ENCODE peak calls at places on chromosomes 5 and 9, in four cellular contexts. K is Right ventricle myocardium superior, I is SK-N-SH treated with all-trans-retinoic acid at 6 μM for 48 hours, O is Panc1. M is an unnamed sample.

GRCh38 chr5:35026941-35027340 is 20.8 kb downstream of the AGXT2 start:
- ATAC-seq in K (no peak), I (no peak), O (no peak), M (no peak)

GRCh38 chr9:133677126-133678010 is 41.2 kb downstream of the DBH start:
- ATAC-seq in K (no peak), I (no peak), O (no peak), M (no peak)

GRCh38 chr9:92476962-92477361 is 5.3 kb downstream of the ASPN start:
- ATAC-seq in K (no peak), I (no peak), O (no peak), M (no peak)

GRCh38 chr9:112028242-112029221 is 131.9 kb downstream of the UGCG start:
- ATAC-seq in K (no peak), I (no peak), O (peak; percentile 33), M (no peak)

GRCh38 chr9:70053864-70054263 is 10.2 kb downstream of the MAMDC2 start:
- ATAC-seq in K (no peak), I (peak; percentile 31), O (no peak), M (no peak)

GRCh38 chr5:177366528-177367322 is 9.0 kb downstream of the RGS14 start:
- ATAC-seq in K (peak; percentile 88), I (peak; percentile 92), O (peak; percentile 87), M (peak; percentile 92)

GRCh38 chr5:74772359-74772758 is 5.3 kb downstream of the NSA2 start:
- ATAC-seq in K (no peak), I (no peak), O (no peak), M (no peak)

GRCh38 chr9:79900754-79901153 is 329.0 kb downstream of the TLE4 start:
- ATAC-seq in K (no peak), I (no peak), O (no peak), M (no peak)

GRCh38 chr5:107916731-107917725 is 246.3 kb upstream of the EFNA5 start:
- ATAC-seq in K (no peak), I (no peak), O (no peak), M (no peak)

GRCh38 chr5:154783774-154784460 is 28.7 kb downstream of the LARP1 start:
- ATAC-seq in K (peak; percentile 67), I (no peak), O (peak; percentile 7), M (peak; percentile 44)

GRCh38 chr5:139468421-139468931 is 2.3 kb upstream of the SMIM33 start:
- ATAC-seq in K (no peak), I (peak; percentile 46), O (peak; percentile 68), M (no peak)

GRCh38 chr9:105912157-105912867 is 218.0 kb downstream of the TMEM38B start:
- ATAC-seq in K (no peak), I (no peak), O (peak; percentile 33), M (no peak)

GRCh38 chr5:113181853-113182490 is 205.4 kb downstream of the DCP2 start:
- ATAC-seq in K (no peak), I (no peak), O (no peak), M (no peak)

GRCh38 chr9:131578778-131579504 is 33.6 kb downstream of the PRRT1B start:
- ATAC-seq in K (peak; percentile 32), I (no peak), O (no peak), M (no peak)

GRCh38 chr5:6780802-6781391 is 67.7 kb downstream of the TENT4A start:
- ATAC-seq in K (no peak), I (peak; percentile 65), O (peak; percentile 72), M (no peak)

GRCh38 chr5:111252799-111253564 is 28.8 kb downstream of the CAMK4 start:
- ATAC-seq in K (no peak), I (no peak), O (no peak), M (no peak)

GRCh38 chr5:143342607-143343006 is 60.9 kb downstream of the NR3C1 start:
- ATAC-seq in K (no peak), I (no peak), O (no peak), M (no peak)

GRCh38 chr9:134814598-134815215 is 65.9 kb upstream of the FCN2 start:
- ATAC-seq in K (no peak), I (no peak), O (no peak), M (no peak)

GRCh38 chr9:35700942-35701341 is 11.2 kb upstream of the TPM2 start:
- ATAC-seq in K (peak; percentile 62), I (no peak), O (no peak), M (no peak)

GRCh38 chr5:61416410-61416809 is 84.4 kb downstream of the ZSWIM6 start:
- ATAC-seq in K (peak; percentile 39), I (peak; percentile 43), O (peak; percentile 62), M (no peak)

GRCh38 chr5:18553269-18553668 is 919.0 kb downstream of the TAF11L14 start:
- ATAC-seq in K (no peak), I (no peak), O (peak; percentile 72), M (no peak)

GRCh38 chr9:89167788-89168187 is 10.8 kb downstream of the SHC3 start:
- ATAC-seq in K (no peak), I (no peak), O (no peak), M (no peak)

GRCh38 chr9:22683393-22684075 is 236.9 kb downstream of the DMRTA1 start:
- ATAC-seq in K (no peak), I (peak; percentile 54), O (peak; percentile 62), M (peak; percentile 42)

GRCh38 chr9:71955300-71955915 is 44.0 kb downstream of the C9orf85 start:
- ATAC-seq in K (no peak), I (no peak), O (no peak), M (no peak)

GRCh38 chr5:36688722-36689121 is 82.3 kb downstream of the SLC1A3 start:
- ATAC-seq in K (no peak), I (no peak), O (no peak), M (no peak)

GRCh38 chr5:131622633-131623032 is 12.4 kb downstream of the RAPGEF6 start:
- ATAC-seq in K (peak; percentile 43), I (peak; percentile 71), O (no peak), M (no peak)

GRCh38 chr5:83564069-83564749 is 92.7 kb downstream of the VCAN start:
- ATAC-seq in K (peak; percentile 68), I (peak; percentile 68), O (peak; percentile 62), M (no peak)

GRCh38 chr5:135434591-135435466 is 12.3 kb downstream of the DCANP1 start:
- ATAC-seq in K (no peak), I (no peak), O (no peak), M (no peak)

GRCh38 chr5:146952168-146952567 is 73.6 kb upstream of the PPP2R2B start:
- ATAC-seq in K (no peak), I (no peak), O (no peak), M (no peak)

GRCh38 chr5:124605516-124605915 is 140.9 kb downstream of the ZNF608 start:
- ATAC-seq in K (peak; percentile 96), I (no peak), O (peak; percentile 45), M (peak; percentile 84)

GRCh38 chr9:87198716-87199115 is 251.4 kb upstream of the GAS1 start:
- ATAC-seq in K (no peak), I (no peak), O (no peak), M (no peak)

GRCh38 chr5:149024477-149024876 is 38.4 kb downstream of the SH3TC2 start:
- ATAC-seq in K (peak; percentile 41), I (peak; percentile 71), O (no peak), M (no peak)

GRCh38 chr5:156799171-156799570 is 50.9 kb upstream of the PPP1R2B start:
- ATAC-seq in K (no peak), I (no peak), O (no peak), M (no peak)

GRCh38 chr5:64190562-64191306 is 25.1 kb downstream of the RNF180 start:
- ATAC-seq in K (peak; percentile 60), I (no peak), O (no peak), M (no peak)

GRCh38 chr9:87889882-87890252 is 7.2 kb downstream of the SPATA31E1 start:
- ATAC-seq in K (no peak), I (no peak), O (no peak), M (no peak)

GRCh38 chr9:5896863-5897262 is 6.2 kb downstream of the MLANA start:
- ATAC-seq in K (no peak), I (no peak), O (no peak), M (no peak)

GRCh38 chr9:22622823-22623222 is 176.2 kb downstream of the DMRTA1 start:
- ATAC-seq in K (no peak), I (no peak), O (no peak), M (peak; percentile 71)

M was measured in gastroesophageal sphincter.